ENCODE peak calls at places on chromosomes 3 and 15, in nine cellular contexts. One of them, this sample, is unnamed.

GRCh38 chr15:39942101-39942752 is 8.3 kb downstream of the EIF2AK4 start:
- DNase-seq in effector memory CD8-positive, alpha-beta T cell: no peak
- DNase-seq in SW480: no peak
- DNase-seq in endothelial cell: no peak
- DNase-seq in DMS153: no peak
- DNase-seq in thoracic aorta: no peak
- DNase-seq in heart left ventricle: no peak
- DNase-seq in activated naive CD4-positive, alpha-beta T cell: no peak
- DNase-seq in neural progenitor cell: no peak
- DNase-seq in this sample: no peak

GRCh38 chr15:74378853-74379252 is 11.4 kb upstream of the CYP11A1 start:
- DNase-seq in effector memory CD8-positive, alpha-beta T cell: no peak
- DNase-seq in SW480: peak
- DNase-seq in endothelial cell: no peak
- DNase-seq in DMS153: no peak
- DNase-seq in thoracic aorta: no peak
- DNase-seq in heart left ventricle: no peak
- DNase-seq in activated naive CD4-positive, alpha-beta T cell: no peak
- DNase-seq in neural progenitor cell: no peak
- DNase-seq in this sample: no peak

GRCh38 chr3:38059597-38059996 is 20.6 kb downstream of the DLEC1 start:
- DNase-seq in effector memory CD8-positive, alpha-beta T cell: no peak
- DNase-seq in SW480: no peak
- DNase-seq in endothelial cell: no peak
- DNase-seq in DMS153: no peak
- DNase-seq in thoracic aorta: no peak
- DNase-seq in heart left ventricle: no peak
- DNase-seq in activated naive CD4-positive, alpha-beta T cell: no peak
- DNase-seq in neural progenitor cell: no peak
- DNase-seq in this sample: no peak

GRCh38 chr3:173913397-173913796 is 515.9 kb downstream of the NLGN1 start:
- DNase-seq in effector memory CD8-positive, alpha-beta T cell: no peak
- DNase-seq in SW480: no peak
- DNase-seq in endothelial cell: no peak
- DNase-seq in DMS153: no peak
- DNase-seq in thoracic aorta: no peak
- DNase-seq in heart left ventricle: no peak
- DNase-seq in activated naive CD4-positive, alpha-beta T cell: no peak
- DNase-seq in neural progenitor cell: no peak
- DNase-seq in this sample: no peak

GRCh38 chr3:183375337-183375736 is 53.1 kb downstream of the MCF2L2 start:
- DNase-seq in effector memory CD8-positive, alpha-beta T cell: no peak
- DNase-seq in SW480: no peak
- DNase-seq in endothelial cell: no peak
- DNase-seq in DMS153: no peak
- DNase-seq in thoracic aorta: no peak
- DNase-seq in heart left ventricle: no peak
- DNase-seq in activated naive CD4-positive, alpha-beta T cell: no peak
- DNase-seq in neural progenitor cell: no peak
- DNase-seq in this sample: no peak

GRCh38 chr3:4517643-4518042 is 24.5 kb downstream of the ITPR1 start:
- DNase-seq in effector memory CD8-positive, alpha-beta T cell: no peak
- DNase-seq in SW480: no peak
- DNase-seq in endothelial cell: no peak
- DNase-seq in DMS153: no peak
- DNase-seq in thoracic aorta: no peak
- DNase-seq in heart left ventricle: no peak
- DNase-seq in activated naive CD4-positive, alpha-beta T cell: no peak
- DNase-seq in neural progenitor cell: no peak
- DNase-seq in this sample: no peak

GRCh38 chr3:32202496-32202895 is 36.0 kb upstream of the CMTM8 start:
- DNase-seq in effector memory CD8-positive, alpha-beta T cell: no peak
- DNase-seq in SW480: no peak
- DNase-seq in endothelial cell: no peak
- DNase-seq in DMS153: no peak
- DNase-seq in thoracic aorta: no peak
- DNase-seq in heart left ventricle: no peak
- DNase-seq in activated naive CD4-positive, alpha-beta T cell: no peak
- DNase-seq in neural progenitor cell: no peak
- DNase-seq in this sample: no peak

GRCh38 chr15:87929835-87930234 is 326.7 kb downstream of the NTRK3 start:
- DNase-seq in effector memory CD8-positive, alpha-beta T cell: no peak
- DNase-seq in SW480: no peak
- DNase-seq in endothelial cell: no peak
- DNase-seq in DMS153: no peak
- DNase-seq in thoracic aorta: no peak
- DNase-seq in heart left ventricle: no peak
- DNase-seq in activated naive CD4-positive, alpha-beta T cell: no peak
- DNase-seq in neural progenitor cell: no peak
- DNase-seq in this sample: no peak

GRCh38 chr3:31346542-31346979 is 186.2 kb upstream of the STT3B start:
- DNase-seq in effector memory CD8-positive, alpha-beta T cell: no peak
- DNase-seq in SW480: no peak
- DNase-seq in endothelial cell: no peak
- DNase-seq in DMS153: no peak
- DNase-seq in thoracic aorta: no peak
- DNase-seq in heart left ventricle: no peak
- DNase-seq in activated naive CD4-positive, alpha-beta T cell: no peak
- DNase-seq in neural progenitor cell: no peak
- DNase-seq in this sample: no peak

GRCh38 chr3:189076459-189076858 is 95.3 kb upstream of the TPRG1 start:
- DNase-seq in effector memory CD8-positive, alpha-beta T cell: no peak
- DNase-seq in SW480: no peak
- DNase-seq in endothelial cell: no peak
- DNase-seq in DMS153: no peak
- DNase-seq in thoracic aorta: no peak
- DNase-seq in heart left ventricle: no peak
- DNase-seq in activated naive CD4-positive, alpha-beta T cell: no peak
- DNase-seq in neural progenitor cell: no peak
- DNase-seq in this sample: no peak

GRCh38 chr15:99696096-99696495 is 37.1 kb downstream of the LYSMD4 start:
- DNase-seq in effector memory CD8-positive, alpha-beta T cell: no peak
- DNase-seq in SW480: no peak
- DNase-seq in endothelial cell: no peak
- DNase-seq in DMS153: no peak
- DNase-seq in thoracic aorta: no peak
- DNase-seq in heart left ventricle: no peak
- DNase-seq in activated naive CD4-positive, alpha-beta T cell: no peak
- DNase-seq in neural progenitor cell: no peak
- DNase-seq in this sample: no peak

GRCh38 chr3:78632925-78633324 is 1134.9 kb downstream of the ROBO1 start:
- DNase-seq in effector memory CD8-positive, alpha-beta T cell: no peak
- DNase-seq in SW480: no peak
- DNase-seq in endothelial cell: no peak
- DNase-seq in DMS153: no peak
- DNase-seq in thoracic aorta: no peak
- DNase-seq in heart left ventricle: no peak
- DNase-seq in activated naive CD4-positive, alpha-beta T cell: no peak
- DNase-seq in neural progenitor cell: no peak
- DNase-seq in this sample: no peak

GRCh38 chr15:79769933-79770332 is 126.9 kb downstream of the MTHFS start:
- DNase-seq in effector memory CD8-positive, alpha-beta T cell: no peak
- DNase-seq in SW480: no peak
- DNase-seq in endothelial cell: no peak
- DNase-seq in DMS153: no peak
- DNase-seq in thoracic aorta: no peak
- DNase-seq in heart left ventricle: no peak
- DNase-seq in activated naive CD4-positive, alpha-beta T cell: no peak
- DNase-seq in neural progenitor cell: no peak
- DNase-seq in this sample: no peak

GRCh38 chr15:51720201-51720995 is 17.1 kb downstream of the LYSMD2 start:
- DNase-seq in effector memory CD8-positive, alpha-beta T cell: no peak
- DNase-seq in SW480: no peak
- DNase-seq in endothelial cell: no peak
- DNase-seq in DMS153: no peak
- DNase-seq in thoracic aorta: no peak
- DNase-seq in heart left ventricle: no peak
- DNase-seq in activated naive CD4-positive, alpha-beta T cell: no peak
- DNase-seq in neural progenitor cell: no peak
- DNase-seq in this sample: no peak

GRCh38 chr15:67593561-67593960 is 51.1 kb downstream of the MAP2K5 start:
- DNase-seq in effector memory CD8-positive, alpha-beta T cell: no peak
- DNase-seq in SW480: no peak
- DNase-seq in endothelial cell: no peak
- DNase-seq in DMS153: no peak
- DNase-seq in thoracic aorta: no peak
- DNase-seq in heart left ventricle: no peak
- DNase-seq in activated naive CD4-positive, alpha-beta T cell: no peak
- DNase-seq in neural progenitor cell: no peak
- DNase-seq in this sample: no peak

GRCh38 chr15:40338921-40339620 is 1.7 kb downstream of the CCDC9B start:
- DNase-seq in effector memory CD8-positive, alpha-beta T cell: no peak
- DNase-seq in SW480: peak
- DNase-seq in endothelial cell: no peak
- DNase-seq in DMS153: no peak
- DNase-seq in thoracic aorta: peak
- DNase-seq in heart left ventricle: peak
- DNase-seq in activated naive CD4-positive, alpha-beta T cell: no peak
- DNase-seq in neural progenitor cell: no peak
- DNase-seq in this sample: peak

GRCh38 chr15:67563961-67564570 is 21.6 kb downstream of the MAP2K5 start:
- DNase-seq in effector memory CD8-positive, alpha-beta T cell: no peak
- DNase-seq in SW480: no peak
- DNase-seq in endothelial cell: no peak
- DNase-seq in DMS153: no peak
- DNase-seq in thoracic aorta: no peak
- DNase-seq in heart left ventricle: no peak
- DNase-seq in activated naive CD4-positive, alpha-beta T cell: no peak
- DNase-seq in neural progenitor cell: no peak
- DNase-seq in this sample: no peak

GRCh38 chr15:94671845-94672524 is 440.6 kb downstream of the MCTP2 start:
- DNase-seq in effector memory CD8-positive, alpha-beta T cell: no peak
- DNase-seq in SW480: no peak
- DNase-seq in endothelial cell: peak
- DNase-seq in DMS153: no peak
- DNase-seq in thoracic aorta: no peak
- DNase-seq in heart left ventricle: no peak
- DNase-seq in activated naive CD4-positive, alpha-beta T cell: no peak
- DNase-seq in neural progenitor cell: peak
- DNase-seq in this sample: no peak

GRCh38 chr15:59456114-59456513 is 18.1 kb downstream of the FAM81A start:
- DNase-seq in effector memory CD8-positive, alpha-beta T cell: no peak
- DNase-seq in SW480: peak
- DNase-seq in endothelial cell: no peak
- DNase-seq in DMS153: peak
- DNase-seq in thoracic aorta: no peak
- DNase-seq in heart left ventricle: no peak
- DNase-seq in activated naive CD4-positive, alpha-beta T cell: no peak
- DNase-seq in neural progenitor cell: no peak
- DNase-seq in this sample: peak

GRCh38 chr3:2172561-2173171 is 74.0 kb downstream of the CNTN4 start:
- DNase-seq in effector memory CD8-positive, alpha-beta T cell: no peak
- DNase-seq in SW480: no peak
- DNase-seq in endothelial cell: no peak
- DNase-seq in DMS153: peak
- DNase-seq in thoracic aorta: no peak
- DNase-seq in heart left ventricle: no peak
- DNase-seq in activated naive CD4-positive, alpha-beta T cell: no peak
- DNase-seq in neural progenitor cell: no peak
- DNase-seq in this sample: no peak

GRCh38 chr3:28745436-28745835 is 396.8 kb upstream of the AZI2 start:
- DNase-seq in effector memory CD8-positive, alpha-beta T cell: no peak
- DNase-seq in SW480: peak
- DNase-seq in endothelial cell: no peak
- DNase-seq in DMS153: no peak
- DNase-seq in thoracic aorta: no peak
- DNase-seq in heart left ventricle: no peak
- DNase-seq in activated naive CD4-positive, alpha-beta T cell: no peak
- DNase-seq in neural progenitor cell: no peak
- DNase-seq in this sample: no peak

GRCh38 chr3:10957976-10958749 is 34.4 kb upstream of the SLC6A1 start:
- DNase-seq in effector memory CD8-positive, alpha-beta T cell: no peak
- DNase-seq in SW480: peak
- DNase-seq in endothelial cell: no peak
- DNase-seq in DMS153: peak
- DNase-seq in thoracic aorta: no peak
- DNase-seq in heart left ventricle: no peak
- DNase-seq in activated naive CD4-positive, alpha-beta T cell: no peak
- DNase-seq in neural progenitor cell: no peak
- DNase-seq in this sample: peak

This sample was measured in colonic mucosa.